ENCODE peak calls at places on chromosomes 11 and 22, in seven cellular contexts. A, E, T, X, W, N and V are unnamed samples.

GRCh38 chr11:79362821-79363220 is 78.0 kb downstream of the TENM4 start:
- DNase-seq in T (no peak), E (no peak), N (no peak), X (no peak), W (no peak), A (no peak), V (no peak)

GRCh38 chr11:126702165-126702738 is 298.3 kb downstream of the KIRREL3 start:
- DNase-seq in A (no peak), N (no peak), W (no peak), E (no peak), T (no peak), X (no peak), V (no peak)

GRCh38 chr11:117861151-117862018 is 15.1 kb downstream of the FXYD6 start:
- DNase-seq in E (no peak), T (no peak), N (no peak), A (no peak), X (no peak), W (no peak), V (no peak)

GRCh38 chr11:107042748-107043147 is 24.5 kb upstream of the GUCY1A2 start:
- DNase-seq in N (no peak), W (no peak), A (no peak), E (no peak), X (no peak), T (no peak), V (no peak)

GRCh38 chr11:9633674-9634073 is 30.2 kb upstream of the SWAP70 start:
- DNase-seq in N (no peak), X (no peak), T (no peak), E (no peak), W (no peak), A (no peak), V (no peak)

GRCh38 chr11:65431452-65432132 is 9.0 kb downstream of the NEAT1 start:
- DNase-seq in T (no peak), A (no peak), N (peak; percentile 21), E (peak; percentile 44), W (no peak), X (no peak), V (no peak)

GRCh38 chr11:12914401-12914912 is 94.7 kb upstream of the RASSF10 start:
- DNase-seq in X (peak; percentile 22), A (peak; percentile 51), E (peak; percentile 62), T (peak; percentile 90), W (peak; percentile 61), N (no peak), V (peak; percentile 26)

GRCh38 chr11:609355-609811 is 6.4 kb downstream of the IRF7 start:
- DNase-seq in E (no peak), W (no peak), A (no peak), T (no peak), X (no peak), N (no peak), V (no peak)

GRCh38 chr11:64599698-64600211 is 8.7 kb downstream of the SLC22A12 start:
- DNase-seq in T (no peak), N (no peak), A (no peak), E (no peak), W (no peak), X (no peak), V (no peak)

GRCh38 chr22:19873138-19873959 is 18.7 kb upstream of the GNB1L start:
- DNase-seq in E (no peak), X (peak; percentile 18), A (peak; percentile 49), W (no peak), N (no peak), T (no peak), V (peak; percentile 13)

GRCh38 chr11:130043575-130043974 is 26.1 kb upstream of the APLP2 start:
- DNase-seq in N (no peak), X (no peak), A (peak; percentile 52), W (no peak), T (no peak), E (no peak), V (no peak)

GRCh38 chr11:125299061-125299616 is 134.6 kb downstream of the PKNOX2 start:
- DNase-seq in A (no peak), E (no peak), X (no peak), W (no peak), T (no peak), N (no peak), V (no peak)

GRCh38 chr11:5476184-5476819 is 12.2 kb upstream of the OR52D1 start:
- DNase-seq in W (peak; percentile 12), A (no peak), T (peak; percentile 6), N (no peak), X (peak; percentile 13), E (peak; percentile 56), V (peak; percentile 44)

GRCh38 chr11:130865091-130865771 is 51.0 kb downstream of the SNX19 start:
- DNase-seq in E (no peak), N (no peak), T (no peak), A (no peak), X (no peak), W (no peak), V (no peak)

GRCh38 chr11:279966-280761 is 2.0 kb downstream of the NLRP6 start:
- DNase-seq in X (peak; percentile 49), N (no peak), E (peak; percentile 15), W (no peak), T (peak; percentile 77), A (peak; percentile 60), V (peak; percentile 61)

GRCh38 chr11:12540913-12541587 is 133.2 kb upstream of the TEAD1 start:
- DNase-seq in T (no peak), X (no peak), N (no peak), E (peak; percentile 76), W (no peak), A (no peak), V (no peak)

GRCh38 chr11:12516387-12517110 is 139.2 kb downstream of the PARVA start:
- DNase-seq in A (no peak), W (no peak), X (no peak), E (no peak), N (no peak), T (no peak), V (no peak)

GRCh38 chr11:30914143-30914762 is 328.1 kb upstream of the MPPED2 start:
- DNase-seq in W (peak; percentile 37), X (peak; percentile 1), A (peak; percentile 48), E (peak; percentile 50), N (no peak), T (peak; percentile 9), V (no peak)

GRCh38 chr11:61959026-61959608 is 8.3 kb downstream of the FTH1 start:
- DNase-seq in A (no peak), E (no peak), N (no peak), T (no peak), W (no peak), X (no peak), V (no peak)

GRCh38 chr22:27107824-27108223 is 450.4 kb downstream of the MIAT start:
- DNase-seq in A (no peak), T (peak; percentile 67), E (peak; percentile 91), W (no peak), X (no peak), N (no peak), V (no peak)

GRCh38 chr22:29633514-29634312 is 30.3 kb downstream of the NF2 start:
- DNase-seq in N (no peak), X (no peak), A (no peak), T (no peak), W (no peak), E (peak; percentile 77), V (no peak)

GRCh38 chr11:20058749-20059458 is 101.4 kb downstream of the DBX1 start:
- DNase-seq in A (no peak), N (no peak), X (no peak), T (no peak), W (no peak), E (no peak), V (no peak)

GRCh38 chr11:126410649-126411048 is 55.2 kb downstream of the ST3GAL4 start:
- DNase-seq in E (no peak), A (peak; percentile 60), N (no peak), T (no peak), W (no peak), X (no peak), V (no peak)

GRCh38 chr11:133988686-133989410 is 32.1 kb upstream of the IGSF9B start:
- DNase-seq in W (no peak), N (no peak), T (no peak), A (no peak), E (no peak), X (no peak), V (no peak)

GRCh38 chr22:42844756-42845155 is 12.3 kb downstream of the ARFGAP3 start:
- DNase-seq in E (no peak), T (no peak), W (no peak), A (no peak), X (no peak), N (no peak), V (no peak)

GRCh38 chr11:34823639-34824038 is 92.5 kb downstream of the APIP start:
- DNase-seq in W (no peak), A (no peak), T (no peak), N (no peak), E (no peak), X (no peak), V (no peak)

GRCh38 chr22:41915035-41915782 is at the start of gene SHISA8:
- DNase-seq in W (peak; percentile 37), N (peak; percentile 47), T (peak; percentile 33), E (peak; percentile 27), A (no peak), X (peak; percentile 80), V (peak; percentile 72)

GRCh38 chr11:31655483-31655882 is 145.9 kb downstream of the ELP4 start:
- DNase-seq in W (no peak), N (no peak), T (no peak), X (no peak), E (peak; percentile 85), A (no peak), V (no peak)

GRCh38 chr11:114482114-114482513 is 42.8 kb downstream of the REXO2 start:
- DNase-seq in W (no peak), T (no peak), N (no peak), A (no peak), X (no peak), E (no peak), V (no peak)

GRCh38 chr11:78929906-78930220 is 355.2 kb upstream of the NARS2 start:
- DNase-seq in N (no peak), T (no peak), A (no peak), E (no peak), X (no peak), W (no peak), V (no peak)

GRCh38 chr11:125745979-125746378 is at the start of gene PATE1:
- DNase-seq in N (no peak), W (no peak), A (no peak), X (no peak), T (no peak), E (no peak), V (no peak)

GRCh38 chr11:90309693-90310092 is 86.8 kb upstream of the CHORDC1 start:
- DNase-seq in T (no peak), X (no peak), E (no peak), W (no peak), N (no peak), A (no peak), V (no peak)

GRCh38 chr11:122897606-122898210 is 15.1 kb downstream of the JHY start:
- DNase-seq in A (no peak), T (no peak), W (no peak), X (no peak), N (no peak), E (peak; percentile 30), V (no peak)

GRCh38 chr11:72491001-72491400 is 56.7 kb upstream of the CLPB start:
- DNase-seq in N (no peak), A (no peak), X (no peak), T (no peak), W (no peak), E (no peak), V (no peak)

GRCh38 chr11:443542-444199 is 1.9 kb upstream of the ANO9 start:
- DNase-seq in A (peak; percentile 39), E (peak; percentile 45), T (no peak), W (no peak), N (no peak), X (no peak), V (no peak)

GRCh38 chr22:22895776-22896445 is 8.3 kb downstream of the IGLL5 start:
- DNase-seq in T (no peak), E (no peak), N (no peak), W (no peak), A (no peak), X (no peak), V (no peak)

GRCh38 chr11:111585371-111585770 is 16.9 kb upstream of the SIK2 start:
- DNase-seq in W (no peak), X (no peak), A (peak; percentile 57), N (no peak), E (peak; percentile 75), T (no peak), V (no peak)

GRCh38 chr22:28706845-28707244 is 27.2 kb upstream of the TTC28 start:
- DNase-seq in T (no peak), E (no peak), W (no peak), A (no peak), X (no peak), N (no peak), V (no peak)